ENCODE peak calls at places on chromosomes 6 and 20, in eight cellular contexts. V is GM13977; M is ascending aorta; N is colonic mucosa; H is adrenal gland; O is CD8-positive, alpha-beta T cell; L is GM20000; U is RWPE1. Z is an unnamed sample.
A peak's percentile ranks its signal among the peaks of the same experiment; 100 is the strongest.

GRCh38 chr6:90222724-90223198 is 73.9 kb downstream of the BACH2 start:
- DNase-seq in V (no peak), M (no peak), N (no peak), H (no peak), O (no peak), L (no peak), U (peak; percentile 52), Z (no peak)

GRCh38 chr20:62982124-62983075 is 24.4 kb downstream of the BHLHE23 start:
- DNase-seq in V (no peak), M (no peak), N (no peak), H (no peak), O (no peak), L (no peak), U (no peak), Z (no peak)

GRCh38 chr6:106739387-106739786 is 110.0 kb downstream of the QRSL1 start:
- DNase-seq in V (no peak), M (peak; percentile 27), N (no peak), H (peak; percentile 62), O (no peak), L (no peak), U (peak; percentile 78), Z (no peak)

GRCh38 chr6:16239090-16239797 is 857 bp downstream of the GMPR start:
- DNase-seq in V (peak; percentile 43), M (peak; percentile 62), N (peak; percentile 70), H (peak; percentile 74), O (no peak), L (peak; percentile 52), U (peak; percentile 30), Z (peak; percentile 55)

GRCh38 chr20:32453467-32454163 is 95.5 kb downstream of the ASXL1 start:
- DNase-seq in V (no peak), M (no peak), N (no peak), H (no peak), O (no peak), L (no peak), U (no peak), Z (no peak)

GRCh38 chr6:132530293-132530974 is 7.6 kb upstream of the TAAR9 start:
- DNase-seq in V (peak; percentile 24), M (no peak), N (peak; percentile 74), H (peak; percentile 62), O (peak; percentile 52), L (peak; percentile 36), U (peak; percentile 25), Z (peak; percentile 57)

GRCh38 chr6:111712398-111712797 is 106.7 kb upstream of the TRAF3IP2 start:
- DNase-seq in V (no peak), M (no peak), N (no peak), H (no peak), O (no peak), L (no peak), U (peak; percentile 13), Z (no peak)

GRCh38 chr20:32072168-32072721 is 20.2 kb downstream of the HCK start:
- DNase-seq in V (no peak), M (no peak), N (no peak), H (no peak), O (no peak), L (no peak), U (no peak), Z (no peak)

GRCh38 chr20:34543457-34544056 is 15.0 kb upstream of the MAP1LC3A start:
- DNase-seq in V (no peak), M (no peak), N (no peak), H (no peak), O (no peak), L (no peak), U (no peak), Z (peak; percentile 46)

GRCh38 chr6:2630362-2630761 is 120.4 kb downstream of the MYLK4 start:
- DNase-seq in V (no peak), M (no peak), N (no peak), H (peak; percentile 85), O (no peak), L (no peak), U (peak; percentile 91), Z (no peak)

GRCh38 chr6:17167327-17167979 is 65.6 kb downstream of the STMND1 start:
- DNase-seq in V (no peak), M (no peak), N (peak; percentile 62), H (peak; percentile 65), O (no peak), L (no peak), U (peak; percentile 5), Z (peak; percentile 67)

GRCh38 chr6:54519161-54519560 is 210.9 kb downstream of the TINAG start:
- DNase-seq in V (no peak), M (no peak), N (no peak), H (no peak), O (no peak), L (no peak), U (no peak), Z (no peak)

GRCh38 chr6:42428326-42429041 is 23.2 kb downstream of the TRERF1 start:
- DNase-seq in V (peak; percentile 76), M (no peak), N (peak; percentile 55), H (peak; percentile 83), O (peak; percentile 62), L (peak; percentile 73), U (no peak), Z (no peak)

GRCh38 chr20:2840967-2841531 is 504 bp downstream of the VPS16 start:
- DNase-seq in V (peak; percentile 69), M (no peak), N (peak; percentile 49), H (peak; percentile 80), O (no peak), L (peak; percentile 67), U (peak; percentile 56), Z (peak; percentile 69)

GRCh38 chr20:22182148-22182547 is 402.2 kb downstream of the FOXA2 start:
- DNase-seq in V (no peak), M (no peak), N (no peak), H (no peak), O (no peak), L (no peak), U (no peak), Z (no peak)

DNA sequence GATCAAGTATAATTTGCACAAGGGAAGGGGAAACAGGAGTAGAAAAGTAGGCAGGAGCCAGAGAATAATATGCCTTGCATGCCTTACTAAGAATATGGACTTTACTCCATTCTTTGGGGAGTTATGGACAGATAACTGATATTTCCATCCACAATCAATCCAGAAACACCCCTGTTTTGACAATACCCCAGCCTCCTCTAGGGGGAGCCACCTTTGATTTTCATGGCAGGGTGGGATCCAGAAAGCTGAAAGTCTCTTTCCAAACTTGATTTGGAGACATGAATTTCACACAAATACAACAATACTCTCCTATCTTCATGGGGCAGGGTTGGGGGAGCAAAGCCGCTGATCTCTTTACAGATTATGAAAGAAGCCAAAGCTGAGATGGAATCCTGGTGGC is 404.1 kb downstream of the FOXA2 start:
- DNase-seq in V (no peak), M (no peak), N (no peak), H (no peak), O (no peak), L (no peak), U (peak; percentile 11), Z (peak; percentile 39)
- TF ChIP-seq CTCF in V (peak; percentile 19), M (no peak), N (no peak), H (no peak), O (no peak), L (no peak), U (no peak), Z (peak; percentile 70)

DNA sequence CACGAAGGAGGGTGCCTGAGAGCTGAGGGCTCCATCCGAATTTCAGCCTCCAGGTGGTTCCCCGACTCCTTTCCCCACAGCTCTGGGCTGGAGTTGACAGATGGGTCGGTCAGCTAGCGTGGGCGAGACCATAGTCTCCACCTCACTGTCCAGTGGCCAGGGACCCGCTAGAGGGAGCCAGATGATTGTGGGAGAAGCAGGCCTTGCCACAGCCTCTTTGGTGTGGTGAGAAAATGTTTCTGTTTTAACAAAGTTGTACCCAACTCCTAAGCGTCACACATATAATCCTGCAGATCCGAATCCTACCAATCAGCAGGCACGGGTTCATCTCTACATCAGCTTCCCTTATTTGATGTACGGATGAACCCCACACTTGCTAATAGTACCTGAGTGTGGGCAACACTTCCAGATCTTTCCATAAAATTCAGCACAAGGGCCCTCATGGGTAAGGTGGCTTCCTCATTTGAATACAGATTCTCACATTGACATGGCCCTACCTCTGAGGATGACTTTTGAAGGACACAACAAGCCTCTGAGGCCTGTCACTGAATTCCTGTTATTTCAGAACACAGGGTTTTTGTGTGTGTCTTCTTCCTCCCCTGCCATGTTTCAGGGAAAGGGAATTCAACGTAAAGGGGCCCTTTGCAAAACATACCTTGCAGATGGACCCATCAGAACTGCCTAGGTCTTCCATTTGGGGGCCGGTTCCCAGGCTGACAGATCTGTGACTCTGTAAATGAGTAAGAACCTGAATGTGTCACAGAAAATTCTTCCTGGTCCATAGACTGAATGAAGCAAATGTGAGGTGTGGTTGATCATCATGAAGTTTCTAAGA is 103.2 kb upstream of the DUSP22 start:
- DNase-seq in V (peak; percentile 80), M (peak; percentile 41), N (peak; percentile 79), H (peak; percentile 92), O (peak; percentile 79), L (peak; percentile 84), U (peak; percentile 93), Z (peak; percentile 93)
- TF ChIP-seq CTCF in V (peak; percentile 89), M (peak; percentile 41), N (peak; percentile 67), H (peak; percentile 87), O (peak; percentile 77), L (peak; percentile 82), U (peak; percentile 92), Z (peak; percentile 70)

DNA sequence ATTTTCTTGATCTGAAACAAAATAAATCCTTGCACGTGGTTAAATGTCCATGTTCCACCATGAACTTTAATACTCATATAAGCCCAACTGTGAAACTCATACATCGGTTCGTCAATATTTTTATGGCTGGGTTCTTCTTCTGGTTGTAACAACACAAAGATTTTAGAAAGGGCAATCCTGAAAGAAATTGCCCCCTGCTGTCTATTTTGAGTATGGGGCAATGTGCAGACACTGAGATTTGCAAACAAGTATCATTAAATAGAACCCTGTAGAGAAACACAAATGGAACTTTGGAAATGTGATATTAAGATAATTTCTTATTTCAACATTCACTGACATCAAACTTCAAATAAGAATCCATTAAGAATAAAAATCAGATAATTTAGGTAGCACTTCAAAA is 80.2 kb upstream of the PHACTR1 start:
- DNase-seq in V (no peak), M (no peak), N (no peak), H (no peak), O (no peak), L (no peak), U (no peak), Z (no peak)
- TF ChIP-seq CTCF in V (no peak), M (no peak), N (no peak), H (no peak), O (no peak), L (no peak), U (no peak), Z (peak; percentile 53)

DNA sequence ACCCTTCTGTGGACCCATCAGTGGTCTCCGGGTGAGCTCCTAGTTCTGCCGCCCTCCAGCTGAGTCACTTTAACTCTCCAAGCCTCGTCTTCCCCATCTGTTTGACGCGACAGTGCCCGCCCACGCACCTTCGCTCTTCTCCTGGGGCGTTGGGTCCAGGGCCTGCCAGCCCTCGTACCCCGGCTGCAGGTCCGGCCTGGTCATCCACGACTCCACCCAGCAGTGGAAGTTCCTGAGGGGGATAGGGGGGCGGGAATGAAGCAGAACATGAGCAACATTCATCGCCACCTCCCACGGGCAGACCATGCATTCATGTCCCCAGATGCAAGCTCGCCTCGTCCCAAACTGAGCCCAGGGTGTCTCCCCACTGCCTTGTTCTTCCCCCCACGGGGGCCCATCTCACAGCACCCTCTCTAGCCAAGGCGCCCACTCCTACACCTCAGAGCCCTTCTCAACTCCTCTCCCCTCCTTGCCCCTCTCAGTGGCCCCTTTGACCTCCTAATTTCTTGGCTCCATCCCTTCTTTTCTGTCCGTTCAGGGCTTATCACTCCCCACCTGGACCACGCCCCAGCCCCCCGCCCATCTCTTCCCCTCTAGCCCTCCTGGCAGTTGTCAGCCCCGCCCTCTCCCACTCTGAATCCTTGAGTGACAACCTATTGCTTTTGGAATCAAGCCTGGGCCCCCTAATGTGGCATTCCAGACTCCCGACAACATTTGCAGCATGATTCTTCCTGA is 23.7 kb downstream of the TGM2 start:
- DNase-seq in V (no peak), M (no peak), N (no peak), H (no peak), O (no peak), L (no peak), U (no peak), Z (no peak)
- TF ChIP-seq CTCF in V (no peak), M (no peak), N (no peak), H (no peak), O (no peak), L (no peak), U (no peak), Z (no peak)